ENCODE peak calls at places on chromosomes 1 and 21, in seven cellular contexts. L, Q, H, A, N, G and O are unnamed samples.

GRCh38 chr21:34282223-34282622 is 81.6 kb upstream of the KCNE2 start:
- DNase-seq in L (no peak), Q (no peak), H (no peak), A (no peak), N (peak; percentile 61), G (no peak), O (no peak)

GRCh38 chr21:45570826-45571601 is 28.8 kb upstream of the SLC19A1 start:
- DNase-seq in L (no peak), Q (no peak), H (no peak), A (no peak), N (peak; percentile 71), G (no peak), O (peak; percentile 55)

GRCh38 chr1:147152772-147153171 is 19.5 kb downstream of the PRKAB2 start:
- DNase-seq in L (no peak), Q (no peak), H (no peak), A (no peak), N (no peak), G (no peak), O (no peak)

GRCh38 chr1:241485554-241485992 is 34.0 kb downstream of the FH start:
- DNase-seq in L (no peak), Q (peak; percentile 35), H (no peak), A (no peak), N (peak; percentile 32), G (no peak), O (no peak)

GRCh38 chr1:236608930-236609726 is 4.8 kb upstream of the HEATR1 start:
- DNase-seq in L (peak; percentile 70), Q (peak; percentile 36), H (no peak), A (peak; percentile 61), N (peak; percentile 61), G (peak; percentile 40), O (peak; percentile 48)

GRCh38 chr1:22275626-22276395 is 132.9 kb upstream of the WNT4 start:
- DNase-seq in L (peak; percentile 81), Q (peak; percentile 65), H (peak; percentile 10), A (no peak), N (peak; percentile 68), G (peak; percentile 59), O (peak; percentile 54)

GRCh38 chr1:202568466-202569196 is 141.6 kb downstream of the SYT2 start:
- DNase-seq in L (no peak), Q (no peak), H (no peak), A (no peak), N (peak; percentile 46), G (no peak), O (no peak)

GRCh38 chr21:43959231-43960041 is 52.7 kb upstream of the TRAPPC10 start:
- DNase-seq in L (no peak), Q (no peak), H (no peak), A (no peak), N (no peak), G (no peak), O (no peak)

GRCh38 chr1:234833118-234833517 is 223.1 kb upstream of the IRF2BP2 start:
- DNase-seq in L (no peak), Q (no peak), H (no peak), A (no peak), N (no peak), G (no peak), O (no peak)

GRCh38 chr1:75233302-75233929 is 99.2 kb downstream of the LHX8 start:
- DNase-seq in L (peak; percentile 55), Q (peak; percentile 37), H (no peak), A (no peak), N (peak; percentile 42), G (no peak), O (no peak)